ENCODE peak calls at places on chromosome 2, in eight cellular contexts. One of them, this sample, is unnamed.
A peak's percentile ranks its signal among the peaks of the same experiment; 100 is the strongest.

GRCh38 chr2:46241344-46241743 is 55.9 kb upstream of the EPAS1 start:
- DNase-seq in endothelial cell of umbilical vein: peak; percentile 55
- DNase-seq in esophagus squamous epithelium: no peak
- DNase-seq in H54: peak; percentile 21
- DNase-seq in GM12891: no peak
- DNase-seq in GM12892: no peak
- DNase-seq in NB4: peak; percentile 27
- DNase-seq in transverse colon: no peak
- DNase-seq in this sample: no peak

GRCh38 chr2:234463626-234464290 is 33.1 kb downstream of the ARL4C start:
- DNase-seq in endothelial cell of umbilical vein: no peak
- DNase-seq in NB4: no peak
- DNase-seq in esophagus squamous epithelium: no peak
- DNase-seq in H54: no peak
- DNase-seq in GM12891: no peak
- DNase-seq in transverse colon: peak; percentile 29
- DNase-seq in GM12892: no peak
- DNase-seq in this sample: no peak

GRCh38 chr2:104849618-104850097 is 4.3 kb upstream of the POU3F3 start:
- DNase-seq in GM12891: no peak
- DNase-seq in GM12892: no peak
- DNase-seq in transverse colon: peak; percentile 71
- DNase-seq in NB4: peak; percentile 76
- DNase-seq in endothelial cell of umbilical vein: peak; percentile 34
- DNase-seq in H54: peak; percentile 61
- DNase-seq in esophagus squamous epithelium: no peak
- DNase-seq in this sample: peak; percentile 74

GRCh38 chr2:233429175-233429897 is 75.0 kb downstream of the DGKD start:
- DNase-seq in GM12891: no peak
- DNase-seq in esophagus squamous epithelium: no peak
- DNase-seq in H54: no peak
- DNase-seq in GM12892: no peak
- DNase-seq in NB4: no peak
- DNase-seq in endothelial cell of umbilical vein: no peak
- DNase-seq in transverse colon: no peak
- DNase-seq in this sample: no peak

GRCh38 chr2:182718459-182718858 is 2.4 kb downstream of the DNAJC10 start:
- DNase-seq in transverse colon: no peak
- DNase-seq in GM12892: no peak
- DNase-seq in NB4: no peak
- DNase-seq in endothelial cell of umbilical vein: no peak
- DNase-seq in esophagus squamous epithelium: no peak
- DNase-seq in GM12891: no peak
- DNase-seq in H54: no peak
- DNase-seq in this sample: no peak

GRCh38 chr2:25809646-25810045 is 68.6 kb downstream of the ASXL2 start:
- DNase-seq in endothelial cell of umbilical vein: no peak
- DNase-seq in H54: no peak
- DNase-seq in esophagus squamous epithelium: no peak
- DNase-seq in NB4: no peak
- DNase-seq in GM12891: no peak
- DNase-seq in GM12892: no peak
- DNase-seq in transverse colon: no peak
- DNase-seq in this sample: no peak

GRCh38 chr2:204885747-204886146 is 340.5 kb downstream of the PARD3B start:
- DNase-seq in GM12891: no peak
- DNase-seq in H54: no peak
- DNase-seq in endothelial cell of umbilical vein: peak; percentile 16
- DNase-seq in GM12892: no peak
- DNase-seq in esophagus squamous epithelium: no peak
- DNase-seq in NB4: no peak
- DNase-seq in transverse colon: no peak
- DNase-seq in this sample: peak; percentile 2

GRCh38 chr2:120809576-120810440 is 74.1 kb downstream of the GLI2 start:
- DNase-seq in H54: no peak
- DNase-seq in GM12891: no peak
- DNase-seq in transverse colon: no peak
- DNase-seq in NB4: peak; percentile 30
- DNase-seq in esophagus squamous epithelium: no peak
- DNase-seq in endothelial cell of umbilical vein: no peak
- DNase-seq in GM12892: no peak
- DNase-seq in this sample: no peak

DNA sequence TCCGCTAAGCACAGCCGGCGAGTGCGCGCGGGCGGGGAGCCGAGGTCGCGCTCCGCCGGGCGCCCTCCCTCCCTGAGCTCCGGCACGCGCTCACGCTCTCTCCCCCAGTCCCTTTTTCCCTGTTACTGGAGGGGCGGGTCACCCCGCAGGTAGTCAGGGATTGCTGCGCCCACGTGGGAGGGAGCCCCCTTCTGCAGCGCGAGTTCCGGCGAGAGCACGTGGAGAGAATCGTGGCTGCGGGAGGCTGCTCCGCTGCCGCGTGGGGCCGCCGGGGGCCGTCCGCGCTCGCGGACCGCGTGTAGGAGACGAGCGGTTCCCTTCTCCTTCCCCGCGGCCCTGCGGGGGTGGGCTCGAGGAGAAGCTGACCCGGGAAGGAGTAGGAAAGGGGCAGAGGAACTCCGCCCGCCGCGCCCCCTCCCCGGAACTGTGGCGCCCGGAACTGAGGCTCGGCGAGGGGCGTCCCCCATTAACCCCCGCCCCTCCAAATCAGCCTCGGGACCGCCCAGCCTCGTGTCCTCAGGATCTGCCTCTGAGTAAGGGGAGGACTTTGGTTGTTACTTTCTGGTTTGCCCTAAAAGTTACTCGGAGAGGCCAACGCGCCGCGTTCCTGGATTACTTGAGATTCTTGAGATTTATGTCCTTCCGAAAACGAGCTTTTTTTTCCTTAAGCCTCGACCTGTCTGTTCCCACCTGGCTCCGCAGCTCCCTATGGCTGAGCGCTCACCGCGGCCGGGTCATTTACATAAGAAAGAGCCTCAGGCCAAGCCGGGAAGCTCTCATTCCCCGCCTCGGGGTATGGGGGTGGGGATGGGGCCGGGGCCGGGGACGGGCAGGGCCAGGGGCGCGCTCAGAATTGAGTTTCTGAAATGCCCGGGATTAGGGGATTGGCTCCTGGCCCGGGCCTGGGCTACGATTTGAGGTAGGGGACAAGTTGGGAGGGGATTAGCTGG is 1.2 kb downstream of the HK2 start:
- DNase-seq in H54: no peak
- DNase-seq in GM12891: peak; percentile 80
- DNase-seq in esophagus squamous epithelium: no peak
- DNase-seq in NB4: peak; percentile 95
- DNase-seq in transverse colon: peak; percentile 65
- DNase-seq in GM12892: peak; percentile 75
- DNase-seq in endothelial cell of umbilical vein: peak; percentile 30
- DNase-seq in this sample: peak; percentile 49
- TF ChIP-seq POLR2A in H54: no peak
- TF ChIP-seq POLR2A in GM12891: no peak
- TF ChIP-seq POLR2A in esophagus squamous epithelium: no peak
- TF ChIP-seq POLR2A in NB4: peak; percentile 67
- TF ChIP-seq POLR2A in transverse colon: peak; percentile 18
- TF ChIP-seq POLR2A in GM12892: no peak
- TF ChIP-seq POLR2A in endothelial cell of umbilical vein: no peak
- TF ChIP-seq POLR2A in this sample: no peak

GRCh38 chr2:97724073-97724410 is 10.7 kb downstream of the ZAP70 start:
- DNase-seq in esophagus squamous epithelium: no peak
- DNase-seq in transverse colon: no peak
- DNase-seq in H54: no peak
- DNase-seq in GM12891: no peak
- DNase-seq in endothelial cell of umbilical vein: no peak
- DNase-seq in NB4: no peak
- DNase-seq in GM12892: no peak
- DNase-seq in this sample: no peak

GRCh38 chr2:97726311-97727064 is 13.1 kb downstream of the ZAP70 start:
- DNase-seq in GM12892: no peak
- DNase-seq in endothelial cell of umbilical vein: peak; percentile 9
- DNase-seq in NB4: peak; percentile 46
- DNase-seq in transverse colon: no peak
- DNase-seq in esophagus squamous epithelium: no peak
- DNase-seq in GM12891: no peak
- DNase-seq in H54: no peak
- DNase-seq in this sample: no peak

GRCh38 chr2:97723156-97724072 is 10.0 kb downstream of the ZAP70 start:
- DNase-seq in GM12892: no peak
- DNase-seq in NB4: no peak
- DNase-seq in transverse colon: no peak
- DNase-seq in GM12891: no peak
- DNase-seq in endothelial cell of umbilical vein: no peak
- DNase-seq in esophagus squamous epithelium: no peak
- DNase-seq in H54: no peak
- DNase-seq in this sample: no peak

GRCh38 chr2:97724946-97725688 is 11.7 kb downstream of the ZAP70 start:
- DNase-seq in endothelial cell of umbilical vein: no peak
- DNase-seq in NB4: no peak
- DNase-seq in esophagus squamous epithelium: no peak
- DNase-seq in transverse colon: no peak
- DNase-seq in H54: no peak
- DNase-seq in GM12891: no peak
- DNase-seq in GM12892: no peak
- DNase-seq in this sample: no peak

DNA sequence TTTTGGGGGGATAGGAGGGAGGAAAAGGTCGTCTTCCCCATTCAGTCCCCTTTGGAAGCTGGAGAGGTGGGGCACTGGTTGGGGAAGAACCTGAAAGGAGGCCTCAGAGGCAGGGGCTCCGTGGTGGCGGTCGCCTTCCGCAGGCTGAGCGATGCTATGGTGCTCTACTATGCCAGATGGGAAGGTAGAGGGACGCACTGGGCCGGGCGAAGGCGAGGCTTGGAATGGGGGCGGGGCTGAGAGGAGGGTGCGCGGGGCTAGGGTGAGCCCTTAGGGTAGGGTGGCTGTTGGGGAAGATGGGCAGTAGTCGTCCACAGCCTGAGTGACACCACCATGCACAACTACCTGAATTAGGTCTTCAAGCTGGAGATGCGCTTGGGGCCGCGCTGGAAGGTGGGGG is 11.1 kb downstream of the ZAP70 start:
- DNase-seq in transverse colon: no peak
- DNase-seq in GM12892: no peak
- DNase-seq in NB4: no peak
- DNase-seq in endothelial cell of umbilical vein: no peak
- DNase-seq in esophagus squamous epithelium: no peak
- DNase-seq in GM12891: no peak
- DNase-seq in H54: no peak
- DNase-seq in this sample: no peak
- TF ChIP-seq POLR2A in transverse colon: no peak
- TF ChIP-seq POLR2A in GM12892: no peak
- TF ChIP-seq POLR2A in NB4: no peak
- TF ChIP-seq POLR2A in endothelial cell of umbilical vein: no peak
- TF ChIP-seq POLR2A in esophagus squamous epithelium: no peak
- TF ChIP-seq POLR2A in GM12891: no peak
- TF ChIP-seq POLR2A in H54: no peak
- TF ChIP-seq POLR2A in this sample: no peak

GRCh38 chr2:96530474-96531357 is 5.8 kb upstream of the ARID5A start:
- DNase-seq in esophagus squamous epithelium: no peak
- DNase-seq in NB4: peak; percentile 52
- DNase-seq in GM12892: no peak
- DNase-seq in GM12891: no peak
- DNase-seq in H54: no peak
- DNase-seq in transverse colon: no peak
- DNase-seq in endothelial cell of umbilical vein: no peak
- DNase-seq in this sample: no peak

GRCh38 chr2:96533292-96534073 is 3.1 kb upstream of the ARID5A start:
- DNase-seq in transverse colon: peak; percentile 66
- DNase-seq in H54: no peak
- DNase-seq in GM12892: no peak
- DNase-seq in NB4: peak; percentile 56
- DNase-seq in endothelial cell of umbilical vein: peak; percentile 26
- DNase-seq in esophagus squamous epithelium: no peak
- DNase-seq in GM12891: no peak
- DNase-seq in this sample: no peak

GRCh38 chr2:96531366-96531765 is 5.2 kb upstream of the ARID5A start:
- DNase-seq in GM12892: no peak
- DNase-seq in esophagus squamous epithelium: no peak
- DNase-seq in H54: no peak
- DNase-seq in endothelial cell of umbilical vein: no peak
- DNase-seq in NB4: no peak
- DNase-seq in transverse colon: no peak
- DNase-seq in GM12891: no peak
- DNase-seq in this sample: no peak

GRCh38 chr2:96532641-96533291 is 3.8 kb upstream of the ARID5A start:
- DNase-seq in GM12891: no peak
- DNase-seq in H54: no peak
- DNase-seq in endothelial cell of umbilical vein: no peak
- DNase-seq in transverse colon: no peak
- DNase-seq in NB4: no peak
- DNase-seq in GM12892: no peak
- DNase-seq in esophagus squamous epithelium: no peak
- DNase-seq in this sample: no peak

DNA sequence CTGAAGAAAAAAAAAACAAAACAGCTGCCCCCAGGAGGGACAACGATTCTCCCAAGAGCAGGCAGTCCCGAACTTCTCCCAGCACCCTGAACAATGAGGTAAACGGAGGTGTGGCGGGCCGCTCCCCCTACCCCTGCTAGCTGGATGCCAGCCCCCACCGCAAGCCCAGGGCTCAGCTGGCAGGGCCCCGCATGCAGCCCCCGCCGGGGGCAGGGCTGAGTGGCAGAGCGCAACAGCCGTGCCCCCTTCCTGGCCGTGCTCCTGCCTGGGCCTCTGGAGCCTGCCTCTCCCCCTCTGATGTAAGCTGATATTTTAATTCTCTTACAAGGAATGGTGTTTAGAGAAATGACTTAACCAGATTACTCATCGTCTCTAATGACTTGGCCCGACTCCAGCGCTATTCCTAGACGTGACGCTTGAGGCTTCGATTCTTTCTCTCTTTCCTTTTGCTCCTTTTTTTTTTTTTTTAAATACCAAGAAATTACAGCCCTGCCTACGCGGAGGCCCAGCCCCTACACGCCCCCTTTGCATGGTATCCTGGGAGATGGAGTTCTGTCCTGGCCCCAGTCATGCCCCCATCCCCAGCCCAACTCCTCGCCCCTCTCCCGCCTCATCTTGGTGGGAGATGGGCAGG is 4.6 kb upstream of the ARID5A start:
- DNase-seq in endothelial cell of umbilical vein: peak; percentile 99
- DNase-seq in GM12891: no peak
- DNase-seq in NB4: peak; percentile 93
- DNase-seq in H54: peak; percentile 98
- DNase-seq in transverse colon: peak; percentile 95
- DNase-seq in GM12892: peak; percentile 57
- DNase-seq in esophagus squamous epithelium: peak; percentile 66
- DNase-seq in this sample: peak; percentile 70
- TF ChIP-seq POLR2A in endothelial cell of umbilical vein: no peak
- TF ChIP-seq POLR2A in GM12891: no peak
- TF ChIP-seq POLR2A in NB4: no peak
- TF ChIP-seq POLR2A in H54: no peak
- TF ChIP-seq POLR2A in transverse colon: peak; percentile 38
- TF ChIP-seq POLR2A in GM12892: no peak
- TF ChIP-seq POLR2A in esophagus squamous epithelium: peak; percentile 15
- TF ChIP-seq POLR2A in this sample: peak; percentile 25

GRCh38 chr2:100417745-100418090 is 250 bp upstream of the CHST10 start:
- DNase-seq in transverse colon: no peak
- DNase-seq in NB4: no peak
- DNase-seq in endothelial cell of umbilical vein: no peak
- DNase-seq in GM12891: no peak
- DNase-seq in GM12892: no peak
- DNase-seq in esophagus squamous epithelium: no peak
- DNase-seq in H54: no peak
- DNase-seq in this sample: no peak

GRCh38 chr2:100416397-100416938 is 1.0 kb downstream of the CHST10 start:
- DNase-seq in H54: no peak
- DNase-seq in GM12892: no peak
- DNase-seq in transverse colon: no peak
- DNase-seq in endothelial cell of umbilical vein: no peak
- DNase-seq in GM12891: no peak
- DNase-seq in esophagus squamous epithelium: no peak
- DNase-seq in NB4: no peak
- DNase-seq in this sample: peak; percentile 47

GRCh38 chr2:100418563-100418962 is 1.1 kb upstream of the CHST10 start:
- DNase-seq in GM12892: no peak
- DNase-seq in endothelial cell of umbilical vein: no peak
- DNase-seq in GM12891: no peak
- DNase-seq in esophagus squamous epithelium: no peak
- DNase-seq in H54: no peak
- DNase-seq in NB4: no peak
- DNase-seq in transverse colon: no peak
- DNase-seq in this sample: no peak

GRCh38 chr2:100413586-100413985 is 3.9 kb downstream of the CHST10 start:
- DNase-seq in NB4: no peak
- DNase-seq in esophagus squamous epithelium: no peak
- DNase-seq in GM12891: no peak
- DNase-seq in H54: no peak
- DNase-seq in GM12892: no peak
- DNase-seq in transverse colon: no peak
- DNase-seq in endothelial cell of umbilical vein: no peak
- DNase-seq in this sample: no peak

GRCh38 chr2:100416939-100417744 is at the start of gene CHST10:
- DNase-seq in GM12891: peak; percentile 84
- DNase-seq in esophagus squamous epithelium: no peak
- DNase-seq in transverse colon: peak; percentile 33
- DNase-seq in endothelial cell of umbilical vein: peak; percentile 66
- DNase-seq in H54: peak; percentile 71
- DNase-seq in NB4: peak; percentile 82
- DNase-seq in GM12892: peak; percentile 85
- DNase-seq in this sample: peak; percentile 81
- TF ChIP-seq POLR2A in GM12891: peak; percentile 34
- TF ChIP-seq POLR2A in esophagus squamous epithelium: peak; percentile 15
- TF ChIP-seq POLR2A in transverse colon: no peak
- TF ChIP-seq POLR2A in endothelial cell of umbilical vein: no peak
- TF ChIP-seq POLR2A in H54: peak; percentile 67
- TF ChIP-seq POLR2A in NB4: no peak
- TF ChIP-seq POLR2A in GM12892: peak; percentile 57
- TF ChIP-seq POLR2A in this sample: peak; percentile 50